ENCODE peak calls at places on chromosome 22, in nine cellular contexts. T is naive thymus-derived CD4-positive, alpha-beta T cell; D is stimulated activated CD8-positive, alpha-beta memory T cell treated with anti-CD3 and anti-CD28 coated beads, Interleukin-2, amount 100 ng/mL, for 1 hour; H is GM18507; Y is IMR-90; G is iPS-NIHi11; V is sigmoid colon; F is ovary; A is head of caudate nucleus. U is an unnamed sample.

GRCh38 chr22:29308791-29309262 is 2.4 kb downstream of the GAS2L1 start:
- DNase-seq in T (no peak), D (no peak), H (no peak), Y (peak), G (no peak), V (peak), F (peak), A (no peak), U (no peak)

GRCh38 chr22:19554834-19555404 is 30.7 kb upstream of the CLDN5 start:
- DNase-seq in T (no peak), D (no peak), H (no peak), Y (peak), G (peak), V (peak), F (no peak), A (no peak), U (no peak)

GRCh38 chr22:46239261-46240048 is 10.6 kb downstream of the CDPF1 start:
- DNase-seq in T (peak), D (no peak), H (no peak), Y (no peak), G (no peak), V (no peak), F (no peak), A (no peak), U (no peak)

GRCh38 chr22:46139895-46140350 is 10.4 kb upstream of the PPARA start:
- DNase-seq in T (no peak), D (no peak), H (no peak), Y (no peak), G (no peak), V (peak), F (peak), A (no peak), U (no peak)

GRCh38 chr22:45562537-45563361 is 60.1 kb downstream of the FBLN1 start:
- DNase-seq in T (no peak), D (no peak), H (no peak), Y (no peak), G (no peak), V (no peak), F (no peak), A (no peak), U (no peak)

GRCh38 chr22:41201146-41201545 is 4.0 kb upstream of the L3MBTL2 start:
- DNase-seq in T (no peak), D (no peak), H (no peak), Y (no peak), G (no peak), V (no peak), F (no peak), A (no peak), U (no peak)

GRCh38 chr22:16829985-16830384 is 4.8 kb upstream of the XKR3 start:
- DNase-seq in T (no peak), D (no peak), H (no peak), Y (no peak), G (no peak), V (no peak), F (no peak), A (no peak), U (no peak)

GRCh38 chr22:24809331-24809730 is 3.3 kb downstream of the SGSM1 start:
- DNase-seq in T (no peak), D (no peak), H (no peak), Y (no peak), G (no peak), V (no peak), F (no peak), A (no peak), U (no peak)

GRCh38 chr22:22348127-22348814 is 103.7 kb downstream of the VPREB1 start:
- DNase-seq in T (no peak), D (no peak), H (no peak), Y (no peak), G (peak), V (no peak), F (no peak), A (peak), U (no peak)

GRCh38 chr22:18979957-18980356 is 43.9 kb upstream of the PRODH start:
- DNase-seq in T (no peak), D (no peak), H (no peak), Y (no peak), G (no peak), V (no peak), F (no peak), A (no peak), U (no peak)

GRCh38 chr22:20398420-20398819 is 4.5 kb downstream of the ZNF74 start:
- DNase-seq in T (no peak), D (no peak), H (no peak), Y (no peak), G (no peak), V (no peak), F (no peak), A (no peak), U (no peak)

GRCh38 chr22:22161924-22162851 is 82.4 kb upstream of the VPREB1 start:
- DNase-seq in T (no peak), D (no peak), H (peak), Y (no peak), G (no peak), V (no peak), F (no peak), A (no peak), U (peak)

GRCh38 chr22:19610518-19611253 is 86.5 kb upstream of the CLDN5 start:
- DNase-seq in T (no peak), D (no peak), H (no peak), Y (no peak), G (peak), V (no peak), F (no peak), A (no peak), U (no peak)

GRCh38 chr22:44618400-44618799 is 83.6 kb upstream of the PRR5 start:
- DNase-seq in T (no peak), D (no peak), H (no peak), Y (no peak), G (no peak), V (no peak), F (no peak), A (no peak), U (no peak)

GRCh38 chr22:50085211-50085999 is at the start of gene MLC1:
- DNase-seq in T (peak), D (no peak), H (no peak), Y (peak), G (no peak), V (no peak), F (no peak), A (no peak), U (no peak)

GRCh38 chr22:46047841-46048595 is 71.1 kb upstream of the WNT7B start:
- DNase-seq in T (no peak), D (no peak), H (no peak), Y (no peak), G (no peak), V (peak), F (peak), A (no peak), U (no peak)

GRCh38 chr22:44289429-44290171 is 23.2 kb downstream of the SHISAL1 start:
- DNase-seq in T (no peak), D (no peak), H (no peak), Y (peak), G (peak), V (no peak), F (no peak), A (no peak), U (no peak)

GRCh38 chr22:46297151-46297819 is 615 bp downstream of the GTSE1 start:
- DNase-seq in T (no peak), D (no peak), H (no peak), Y (peak), G (peak), V (no peak), F (peak), A (no peak), U (no peak)

GRCh38 chr22:33957086-33957485 is 36.8 kb upstream of the LARGE1 start:
- DNase-seq in T (no peak), D (no peak), H (no peak), Y (no peak), G (no peak), V (no peak), F (no peak), A (no peak), U (no peak)

U was measured in GM12878.